ENCODE peak calls at places on chromosomes 6 and 20, in four cellular contexts. One of them, this sample, is unnamed.

GRCh38 chr6:9978480-9978879 is 436.4 kb downstream of the TFAP2A start:
- DNase-seq in NCI-H1092 treated with DMSO at 0.1 percent for 48 hours: no peak
- DNase-seq in brain microvascular endothelial cell: no peak
- DNase-seq in ELR: no peak
- DNase-seq in this sample: no peak

GRCh38 chr6:150142304-150142656 is 564 bp upstream of the PPP1R14C start:
- DNase-seq in NCI-H1092 treated with DMSO at 0.1 percent for 48 hours: no peak
- DNase-seq in brain microvascular endothelial cell: no peak
- DNase-seq in ELR: no peak
- DNase-seq in this sample: peak; percentile 25

GRCh38 chr20:49399329-49399728 is 83.1 kb downstream of the KCNB1 start:
- DNase-seq in brain microvascular endothelial cell: no peak
- DNase-seq in ELR: no peak
- DNase-seq in NCI-H1092 treated with DMSO at 0.1 percent for 48 hours: no peak
- DNase-seq in this sample: peak; percentile 21

GRCh38 chr6:42193491-42193894 is 1.3 kb downstream of the GUCA1B start:
- DNase-seq in brain microvascular endothelial cell: peak; percentile 27
- DNase-seq in ELR: no peak
- DNase-seq in NCI-H1092 treated with DMSO at 0.1 percent for 48 hours: no peak
- DNase-seq in this sample: peak; percentile 52

GRCh38 chr6:13453771-13454251 is 33.6 kb downstream of the GFOD1 start:
- DNase-seq in NCI-H1092 treated with DMSO at 0.1 percent for 48 hours: no peak
- DNase-seq in ELR: peak; percentile 85
- DNase-seq in brain microvascular endothelial cell: peak; percentile 23
- DNase-seq in this sample: peak; percentile 93

GRCh38 chr6:140271759-140272377 is 897.4 kb upstream of the CITED2 start:
- DNase-seq in ELR: no peak
- DNase-seq in brain microvascular endothelial cell: no peak
- DNase-seq in NCI-H1092 treated with DMSO at 0.1 percent for 48 hours: peak; percentile 41
- DNase-seq in this sample: no peak

GRCh38 chr20:23652371-23652770 is 14.6 kb upstream of the CST3 start:
- DNase-seq in NCI-H1092 treated with DMSO at 0.1 percent for 48 hours: no peak
- DNase-seq in brain microvascular endothelial cell: peak; percentile 43
- DNase-seq in ELR: peak; percentile 34
- DNase-seq in this sample: peak; percentile 24

GRCh38 chr6:43532201-43532600 is 15.3 kb downstream of the POLR1C start:
- DNase-seq in NCI-H1092 treated with DMSO at 0.1 percent for 48 hours: no peak
- DNase-seq in brain microvascular endothelial cell: no peak
- DNase-seq in ELR: no peak
- DNase-seq in this sample: no peak

GRCh38 chr6:169841251-169841650 is 89.8 kb downstream of the ERMARD start:
- DNase-seq in brain microvascular endothelial cell: no peak
- DNase-seq in ELR: no peak
- DNase-seq in NCI-H1092 treated with DMSO at 0.1 percent for 48 hours: no peak
- DNase-seq in this sample: no peak

GRCh38 chr20:62606551-62607201 is 35.6 kb upstream of the SLCO4A1 start:
- DNase-seq in ELR: peak; percentile 19
- DNase-seq in brain microvascular endothelial cell: no peak
- DNase-seq in NCI-H1092 treated with DMSO at 0.1 percent for 48 hours: peak; percentile 94
- DNase-seq in this sample: peak; percentile 73

GRCh38 chr20:5675103-5676091 is 74.8 kb upstream of the SHLD1 start:
- DNase-seq in brain microvascular endothelial cell: no peak
- DNase-seq in ELR: no peak
- DNase-seq in NCI-H1092 treated with DMSO at 0.1 percent for 48 hours: no peak
- DNase-seq in this sample: no peak

GRCh38 chr6:138188278-138188923 is 26.7 kb downstream of the ARFGEF3 start:
- DNase-seq in NCI-H1092 treated with DMSO at 0.1 percent for 48 hours: peak; percentile 59
- DNase-seq in ELR: no peak
- DNase-seq in brain microvascular endothelial cell: no peak
- DNase-seq in this sample: no peak

GRCh38 chr6:121531658-121532167 is 96.3 kb downstream of the GJA1 start:
- DNase-seq in ELR: no peak
- DNase-seq in NCI-H1092 treated with DMSO at 0.1 percent for 48 hours: no peak
- DNase-seq in brain microvascular endothelial cell: no peak
- DNase-seq in this sample: no peak

GRCh38 chr6:148508401-148509151 is 165.9 kb downstream of the SASH1 start:
- DNase-seq in NCI-H1092 treated with DMSO at 0.1 percent for 48 hours: no peak
- DNase-seq in ELR: peak; percentile 86
- DNase-seq in brain microvascular endothelial cell: no peak
- DNase-seq in this sample: peak; percentile 78

GRCh38 chr6:7910654-7911344 is at the start of gene TXNDC5:
- DNase-seq in brain microvascular endothelial cell: peak; percentile 21
- DNase-seq in NCI-H1092 treated with DMSO at 0.1 percent for 48 hours: peak; percentile 13
- DNase-seq in ELR: peak; percentile 75
- DNase-seq in this sample: peak; percentile 74

GRCh38 chr6:105136433-105137350 is 43.1 kb downstream of the POPDC3 start:
- DNase-seq in ELR: peak; percentile 78
- DNase-seq in brain microvascular endothelial cell: peak; percentile 25
- DNase-seq in NCI-H1092 treated with DMSO at 0.1 percent for 48 hours: peak; percentile 33
- DNase-seq in this sample: peak; percentile 74

GRCh38 chr6:113350521-113350920 is 506.6 kb upstream of the MARCKS start:
- DNase-seq in brain microvascular endothelial cell: no peak
- DNase-seq in ELR: no peak
- DNase-seq in NCI-H1092 treated with DMSO at 0.1 percent for 48 hours: no peak
- DNase-seq in this sample: no peak

GRCh38 chr6:41568585-41569384 is 22.6 kb downstream of the FOXP4 start:
- DNase-seq in ELR: no peak
- DNase-seq in brain microvascular endothelial cell: no peak
- DNase-seq in NCI-H1092 treated with DMSO at 0.1 percent for 48 hours: peak; percentile 90
- DNase-seq in this sample: no peak

GRCh38 chr20:46246527-46246926 is 61.8 kb downstream of the CDH22 start:
- DNase-seq in NCI-H1092 treated with DMSO at 0.1 percent for 48 hours: no peak
- DNase-seq in ELR: no peak
- DNase-seq in brain microvascular endothelial cell: no peak
- DNase-seq in this sample: no peak

GRCh38 chr6:117237561-117237960 is 27.8 kb upstream of the VGLL2 start:
- DNase-seq in ELR: peak; percentile 74
- DNase-seq in NCI-H1092 treated with DMSO at 0.1 percent for 48 hours: no peak
- DNase-seq in brain microvascular endothelial cell: peak; percentile 11
- DNase-seq in this sample: peak; percentile 51

GRCh38 chr6:122322824-122323223 is 76.6 kb upstream of the HSF2 start:
- DNase-seq in NCI-H1092 treated with DMSO at 0.1 percent for 48 hours: no peak
- DNase-seq in ELR: peak; percentile 37
- DNase-seq in brain microvascular endothelial cell: peak; percentile 34
- DNase-seq in this sample: peak; percentile 3

GRCh38 chr20:57561356-57562279 is 708 bp downstream of the PCK1 start:
- DNase-seq in NCI-H1092 treated with DMSO at 0.1 percent for 48 hours: no peak
- DNase-seq in ELR: no peak
- DNase-seq in brain microvascular endothelial cell: no peak
- DNase-seq in this sample: no peak

GRCh38 chr6:40923860-40924259 is 115.2 kb downstream of the UNC5CL start:
- DNase-seq in ELR: no peak
- DNase-seq in NCI-H1092 treated with DMSO at 0.1 percent for 48 hours: no peak
- DNase-seq in brain microvascular endothelial cell: no peak
- DNase-seq in this sample: no peak

GRCh38 chr6:24929255-24929654 is 6.5 kb downstream of the RIPOR2 start:
- DNase-seq in NCI-H1092 treated with DMSO at 0.1 percent for 48 hours: no peak
- DNase-seq in ELR: no peak
- DNase-seq in brain microvascular endothelial cell: no peak
- DNase-seq in this sample: no peak

GRCh38 chr6:44397424-44398169 is 10.1 kb downstream of the CDC5L start:
- DNase-seq in NCI-H1092 treated with DMSO at 0.1 percent for 48 hours: peak; percentile 13
- DNase-seq in brain microvascular endothelial cell: no peak
- DNase-seq in ELR: peak; percentile 20
- DNase-seq in this sample: no peak

GRCh38 chr6:79686698-79687309 is 55.7 kb downstream of the SH3BGRL2 start:
- DNase-seq in NCI-H1092 treated with DMSO at 0.1 percent for 48 hours: no peak
- DNase-seq in brain microvascular endothelial cell: no peak
- DNase-seq in ELR: no peak
- DNase-seq in this sample: no peak

GRCh38 chr6:107820571-107821261 is 3.4 kb downstream of the SCML4 start:
- DNase-seq in ELR: peak; percentile 14
- DNase-seq in brain microvascular endothelial cell: no peak
- DNase-seq in NCI-H1092 treated with DMSO at 0.1 percent for 48 hours: peak; percentile 60
- DNase-seq in this sample: peak; percentile 43

GRCh38 chr20:11182715-11183114 is 508.9 kb upstream of the JAG1 start:
- DNase-seq in brain microvascular endothelial cell: no peak
- DNase-seq in NCI-H1092 treated with DMSO at 0.1 percent for 48 hours: no peak
- DNase-seq in ELR: no peak
- DNase-seq in this sample: no peak

GRCh38 chr6:38271081-38271480 is 368.6 kb downstream of the BTBD9 start:
- DNase-seq in brain microvascular endothelial cell: no peak
- DNase-seq in NCI-H1092 treated with DMSO at 0.1 percent for 48 hours: no peak
- DNase-seq in ELR: peak; percentile 63
- DNase-seq in this sample: peak; percentile 80

GRCh38 chr20:37630161-37630560 is 63.7 kb upstream of the CTNNBL1 start:
- DNase-seq in NCI-H1092 treated with DMSO at 0.1 percent for 48 hours: peak; percentile 63
- DNase-seq in ELR: no peak
- DNase-seq in brain microvascular endothelial cell: no peak
- DNase-seq in this sample: no peak

GRCh38 chr6:15408008-15408407 is 162.1 kb downstream of the JARID2 start:
- DNase-seq in ELR: no peak
- DNase-seq in NCI-H1092 treated with DMSO at 0.1 percent for 48 hours: no peak
- DNase-seq in brain microvascular endothelial cell: no peak
- DNase-seq in this sample: no peak

GRCh38 chr20:51574248-51575033 is 31.9 kb upstream of the NFATC2 start:
- DNase-seq in ELR: peak; percentile 65
- DNase-seq in brain microvascular endothelial cell: no peak
- DNase-seq in NCI-H1092 treated with DMSO at 0.1 percent for 48 hours: no peak
- DNase-seq in this sample: peak; percentile 24